ENCODE peak calls at places on chromosomes 6 and 20, in ten cellular contexts. R is HS-5; C is NCI-H510A treated with DMSO at 0.1 percent for 48 hours; V is T1000; N is sciatic nerve; Z is HEK293T; M is immature natural killer cell; O is kidney tubule cell; D is effector memory CD8-positive, alpha-beta T cell; A is transverse colon. Y is an unnamed sample.
A peak's percentile ranks its signal among the peaks of the same experiment; 100 is the strongest.

GRCh38 chr6:2945069-2945452 is 26.3 kb downstream of the SERPINB6 start:
- DNase-seq in A (no peak), C (no peak), M (no peak), R (no peak), V (no peak), N (no peak), D (no peak), O (no peak), Z (no peak), Y (no peak)

GRCh38 chr6:76867182-76867581 is 596.1 kb downstream of the HTR1B start:
- DNase-seq in Z (no peak), V (no peak), D (no peak), R (no peak), M (no peak), A (no peak), O (no peak), N (no peak), C (no peak), Y (no peak)

GRCh38 chr20:44759595-44759994 is 13.9 kb downstream of the KCNK15 start:
- DNase-seq in V (no peak), Z (no peak), A (no peak), C (no peak), O (no peak), R (no peak), D (no peak), M (no peak), N (no peak), Y (no peak)

GRCh38 chr6:166879594-166879993 is 76.8 kb downstream of the RNASET2 start:
- DNase-seq in C (no peak), M (no peak), Z (no peak), O (no peak), D (no peak), V (no peak), N (no peak), A (no peak), R (no peak), Y (no peak)

GRCh38 chr6:33136310-33136895 is 55.9 kb downstream of the COL11A2 start:
- DNase-seq in A (no peak), C (no peak), V (no peak), M (no peak), R (no peak), Z (no peak), O (no peak), N (no peak), D (no peak), Y (no peak)

GRCh38 chr6:159169557-159170332 is 545 bp downstream of the FNDC1 start:
- DNase-seq in A (no peak), V (no peak), M (no peak), C (peak; percentile 11), O (peak; percentile 26), R (no peak), N (peak; percentile 61), D (peak; percentile 5), Z (peak; percentile 68), Y (peak; percentile 36)

GRCh38 chr6:4620284-4621228 is 155.6 kb upstream of the CDYL start:
- DNase-seq in Z (no peak), R (no peak), C (no peak), V (no peak), A (no peak), M (no peak), D (no peak), O (peak; percentile 16), N (no peak), Y (no peak)

GRCh38 chr20:43744121-43744520 is 17.3 kb upstream of the GTSF1L start:
- DNase-seq in Z (no peak), M (no peak), A (no peak), C (peak; percentile 75), D (no peak), R (no peak), N (no peak), O (peak; percentile 74), V (peak; percentile 46), Y (no peak)

GRCh38 chr20:32980131-32980941 is 23.9 kb downstream of the SUN5 start:
- DNase-seq in M (no peak), V (no peak), D (no peak), A (no peak), C (no peak), O (no peak), Z (no peak), R (no peak), N (peak; percentile 84), Y (no peak)